ENCODE peak calls at places on chromosomes 12 and 14, in eight cellular contexts. K, X, I, R, U, L, C and J are unnamed samples.
A peak's percentile ranks its signal among the peaks of the same experiment; 100 is the strongest.

GRCh38 chr12:95462551-95462950 is 11.4 kb upstream of the METAP2 start:
- DNase-seq in L (no peak), C (no peak), X (no peak), K (no peak), I (no peak), U (no peak), R (no peak), J (no peak)

GRCh38 chr14:106694638-106695393 is 1168.4 kb downstream of the TMEM121 start:
- DNase-seq in K (no peak), L (no peak), I (peak; percentile 47), C (peak; percentile 47), X (peak; percentile 35), U (no peak), R (no peak), J (peak; percentile 52)

GRCh38 chr14:66859063-66859671 is 330.1 kb upstream of the GARIN2 start:
- DNase-seq in K (no peak), I (no peak), U (no peak), R (no peak), C (no peak), X (no peak), L (no peak), J (no peak)

GRCh38 chr12:18753481-18754117 is 15.7 kb downstream of the CAPZA3 start:
- DNase-seq in I (no peak), C (no peak), K (no peak), X (peak; percentile 51), L (peak; percentile 12), R (no peak), U (no peak), J (no peak)

GRCh38 chr12:120534703-120535655 is 823 bp downstream of the RNF10 start:
- DNase-seq in C (peak; percentile 12), R (peak; percentile 76), I (peak; percentile 55), U (peak; percentile 56), X (peak; percentile 49), K (peak; percentile 41), L (peak; percentile 73), J (peak; percentile 47)

GRCh38 chr12:19196959-19197630 is 67.6 kb downstream of the PLEKHA5 start:
- DNase-seq in K (no peak), X (no peak), C (no peak), L (peak; percentile 50), R (no peak), I (peak; percentile 19), U (no peak), J (no peak)

GRCh38 chr12:52285172-52285745 is 6.1 kb downstream of the KRT81 start:
- DNase-seq in C (no peak), R (no peak), I (no peak), X (no peak), L (no peak), K (no peak), U (no peak), J (no peak)

GRCh38 chr14:56268653-56269052 is 150.4 kb downstream of the PELI2 start:
- DNase-seq in L (no peak), I (no peak), C (no peak), U (no peak), K (no peak), X (no peak), R (no peak), J (no peak)

GRCh38 chr12:79886917-79887519 is 47.9 kb downstream of the PPP1R12A start:
- DNase-seq in K (no peak), X (no peak), U (no peak), L (peak; percentile 74), I (peak; percentile 71), C (no peak), R (peak; percentile 14), J (no peak)

GRCh38 chr14:69398818-69399210 is 322 bp downstream of the SLC39A9 start:
- DNase-seq in R (no peak), K (no peak), I (no peak), C (no peak), X (no peak), U (no peak), L (no peak), J (no peak)

GRCh38 chr14:69226736-69227135 is 33.2 kb upstream of the GALNT16 start:
- DNase-seq in I (peak; percentile 11), X (no peak), C (no peak), R (no peak), K (no peak), L (peak; percentile 29), U (no peak), J (no peak)

GRCh38 chr12:128792398-128792797 is 31.4 kb downstream of the SLC15A4 start:
- DNase-seq in I (no peak), R (no peak), X (no peak), U (no peak), C (no peak), K (no peak), L (no peak), J (no peak)
- H3K36me3 ChIP-seq in I (peaks cover 39% of the 10 kb centered on the region), R (peaks cover 43% of the 10 kb centered on the region), X (peaks cover 56% of the 10 kb centered on the region), U (peaks cover 8% of the 10 kb centered on the region), C (peaks cover 17% of the 10 kb centered on the region), K (peaks cover 12% of the 10 kb centered on the region), L (peaks cover 34% of the 10 kb centered on the region), J (peaks cover 61% of the 10 kb centered on the region)

DNA sequence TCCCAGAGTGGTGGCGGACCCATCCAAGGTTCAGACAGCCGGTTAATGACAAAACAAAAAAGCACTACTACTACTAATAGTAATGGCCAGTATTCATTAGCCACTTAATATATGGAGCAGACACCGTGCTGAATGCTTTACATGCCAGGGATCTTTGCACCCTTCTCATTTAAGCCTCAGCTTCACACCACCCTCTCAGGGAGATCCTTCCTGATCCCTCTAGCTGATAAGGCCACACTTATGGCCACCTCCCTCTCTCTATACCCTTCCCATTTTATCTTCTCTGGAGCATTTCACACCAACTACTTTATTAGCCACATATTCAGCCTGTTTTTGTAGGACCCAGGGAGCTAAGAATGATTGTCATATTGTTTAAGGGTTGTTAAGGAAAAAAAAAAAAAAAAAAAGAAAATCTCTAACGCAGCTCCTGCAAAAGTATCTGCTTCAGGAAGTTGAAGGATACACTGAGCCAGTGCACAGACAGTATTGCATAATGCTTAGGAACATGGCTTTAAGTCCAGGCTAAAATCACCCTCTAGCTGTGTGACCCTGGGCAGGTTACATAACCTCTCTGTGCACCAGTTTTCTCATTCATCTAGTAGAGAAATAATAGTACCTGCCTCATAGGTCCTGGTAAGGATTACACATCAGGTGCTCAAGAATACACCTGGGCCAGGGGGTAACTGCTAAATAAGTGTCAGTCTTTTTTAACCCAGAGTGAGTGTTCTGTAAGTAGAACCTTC is 29.4 kb downstream of the NUAK1 start:
- DNase-seq in I (no peak), K (no peak), C (no peak), U (no peak), L (peak; percentile 62), R (no peak), X (no peak), J (no peak)
- H3K4me1 ChIP-seq in I (no peaks in the 10 kb centered on the region), K (peaks cover 21% of the 10 kb centered on the region), C (no peaks in the 10 kb centered on the region), U (peaks cover 9% of the 10 kb centered on the region), L (peaks cover 29% of the 10 kb centered on the region), R (no peaks in the 10 kb centered on the region), X (peaks cover 62% of the 10 kb centered on the region), J (no peaks in the 10 kb centered on the region)

GRCh38 chr14:22547309-22547947 is 41.6 kb downstream of the DAD1 start:
- DNase-seq in C (no peak), L (no peak), X (peak; percentile 54), K (no peak), I (no peak), U (no peak), R (no peak), J (no peak)
- H3K36me3 ChIP-seq in C (peaks cover 84% of the 10 kb centered on the region), L (no peaks in the 10 kb centered on the region), X (no peaks in the 10 kb centered on the region), K (no peaks in the 10 kb centered on the region), I (no peaks in the 10 kb centered on the region), U (no peaks in the 10 kb centered on the region), R (no peaks in the 10 kb centered on the region), J (no peaks in the 10 kb centered on the region)

DNA sequence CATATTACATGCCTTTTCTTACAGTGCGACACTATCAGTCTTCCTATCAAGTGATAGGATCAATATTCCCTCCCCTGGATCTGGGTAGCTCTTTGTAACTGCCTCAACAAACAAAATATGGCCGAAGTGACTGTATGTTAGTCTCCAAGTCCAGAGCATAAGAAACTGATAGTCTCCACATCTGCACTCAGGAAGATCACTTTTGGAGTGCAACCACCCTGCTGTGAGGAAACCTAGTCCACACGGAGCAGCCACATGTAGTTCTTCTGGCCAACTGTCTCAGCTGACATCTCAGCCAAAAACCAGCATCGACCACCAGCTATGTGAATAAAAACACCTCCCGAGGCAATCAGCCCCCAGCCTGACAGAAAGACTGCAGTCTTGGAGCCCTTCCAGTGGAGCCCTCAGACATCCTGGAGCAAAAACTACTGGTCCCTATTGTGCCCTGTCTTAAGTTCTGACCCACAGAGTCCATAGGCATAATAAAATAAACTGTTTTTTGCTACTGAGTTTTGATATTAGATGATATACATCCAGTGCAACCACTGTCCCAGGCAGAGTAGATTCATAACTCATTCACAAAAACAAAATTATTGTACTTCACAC is 143.8 kb downstream of the MED13L start:
- DNase-seq in X (no peak), L (peak; percentile 11), C (no peak), K (no peak), I (peak; percentile 42), U (no peak), R (no peak), J (no peak)
- H3K4me1 ChIP-seq in X (peaks cover 15% of the 10 kb centered on the region), L (peaks cover 29% of the 10 kb centered on the region), C (peaks cover 24% of the 10 kb centered on the region), K (peaks cover 11% of the 10 kb centered on the region), I (peaks cover 65% of the 10 kb centered on the region), U (no peaks in the 10 kb centered on the region), R (peaks cover 23% of the 10 kb centered on the region), J (peaks cover 15% of the 10 kb centered on the region)

GRCh38 chr12:124354400-124354799 is 59.5 kb downstream of the RFLNA start:
- DNase-seq in C (no peak), I (no peak), X (no peak), L (no peak), K (no peak), R (no peak), U (no peak), J (no peak)
- H3K36me3 ChIP-seq in C (peaks cover 13% of the 10 kb centered on the region), I (peaks cover 69% of the 10 kb centered on the region), X (peaks cover 98% of the 10 kb centered on the region), L (peaks cover 24% of the 10 kb centered on the region), K (peaks cover 6% of the 10 kb centered on the region), R (peaks cover 72% of the 10 kb centered on the region), U (no peaks in the 10 kb centered on the region), J (peaks cover 97% of the 10 kb centered on the region)

GRCh38 chr12:117090388-117090787 is 8.8 kb downstream of the TESC start:
- DNase-seq in I (no peak), X (no peak), C (no peak), R (no peak), L (no peak), K (no peak), U (no peak), J (no peak)
- H3K4me1 ChIP-seq in I (no peaks in the 10 kb centered on the region), X (no peaks in the 10 kb centered on the region), C (no peaks in the 10 kb centered on the region), R (peaks cover 9% of the 10 kb centered on the region), L (peaks cover 13% of the 10 kb centered on the region), K (no peaks in the 10 kb centered on the region), U (no peaks in the 10 kb centered on the region), J (no peaks in the 10 kb centered on the region)